ENCODE peak calls at places on chromosomes 3 and 15, in four cellular contexts. One of them, this sample, is unnamed.

GRCh38 chr15:84400820-84401219 is 165.2 kb downstream of the GOLGA6L4 start:
- DNase-seq in H4: no peak
- DNase-seq in HT1080: no peak
- DNase-seq in RWPE1: no peak
- DNase-seq in this sample: no peak

GRCh38 chr3:112481342-112481870 is 17.9 kb downstream of the BTLA start:
- DNase-seq in RWPE1: no peak
- DNase-seq in HT1080: no peak
- DNase-seq in H4: no peak
- DNase-seq in this sample: no peak

GRCh38 chr15:45168286-45168685 is 19.5 kb downstream of the SHF start:
- DNase-seq in HT1080: no peak
- DNase-seq in RWPE1: no peak
- DNase-seq in H4: no peak
- DNase-seq in this sample: no peak

GRCh38 chr15:84973492-84974460 is 7.9 kb upstream of the PDE8A start:
- DNase-seq in HT1080: peak; percentile 34
- DNase-seq in H4: no peak
- DNase-seq in RWPE1: no peak
- DNase-seq in this sample: peak; percentile 95

GRCh38 chr15:26744894-26745293 is 28.0 kb downstream of the GABRB3 start:
- DNase-seq in HT1080: no peak
- DNase-seq in H4: no peak
- DNase-seq in RWPE1: no peak
- DNase-seq in this sample: no peak

GRCh38 chr15:57215371-57215770 is 160.9 kb upstream of the CGNL1 start:
- DNase-seq in RWPE1: no peak
- DNase-seq in HT1080: no peak
- DNase-seq in H4: no peak
- DNase-seq in this sample: no peak

GRCh38 chr3:141063831-141064230 is 12.7 kb downstream of the SPSB4 start:
- DNase-seq in H4: no peak
- DNase-seq in HT1080: no peak
- DNase-seq in RWPE1: no peak
- DNase-seq in this sample: no peak

GRCh38 chr3:133123636-133124035 is 85.4 kb downstream of the TMEM108 start:
- DNase-seq in HT1080: no peak
- DNase-seq in RWPE1: no peak
- DNase-seq in H4: no peak
- DNase-seq in this sample: no peak